ENCODE peak calls at places on chromosomes 5 and 9, in seven cellular contexts. R is heart left ventricle; G is CD4-positive, alpha-beta memory T cell; E is substantia nigra; H is right cardiac atrium; V is PC-3; M is PC-9. Q is an unnamed sample.
A peak's percentile ranks its signal among the peaks of the same experiment; 100 is the strongest.

GRCh38 chr5:58670620-58671019 is 87.7 kb downstream of the RAB3C start:
- DNase-seq in R (no peak), G (no peak), E (no peak), H (no peak), V (no peak), M (no peak), Q (no peak)

GRCh38 chr5:149959406-149960236 is 937 bp upstream of the SLC26A2 start:
- DNase-seq in R (no peak), G (peak; percentile 39), E (no peak), H (no peak), V (peak; percentile 84), M (peak; percentile 39), Q (peak; percentile 41)

GRCh38 chr5:59698774-59699173 is 194.8 kb downstream of the PDE4D start:
- DNase-seq in R (no peak), G (no peak), E (no peak), H (no peak), V (no peak), M (no peak), Q (no peak)

GRCh38 chr5:128035689-128036088 is 47.9 kb upstream of the SLC12A2 start:
- DNase-seq in R (no peak), G (no peak), E (no peak), H (no peak), V (no peak), M (no peak), Q (no peak)

GRCh38 chr9:8610256-8610655 is 810.7 kb upstream of the DMAC1 start:
- DNase-seq in R (no peak), G (no peak), E (no peak), H (no peak), V (no peak), M (no peak), Q (no peak)

GRCh38 chr5:76252437-76252836 is 150.6 kb upstream of the IQGAP2 start:
- DNase-seq in R (no peak), G (no peak), E (no peak), H (no peak), V (peak; percentile 22), M (no peak), Q (peak; percentile 12)

GRCh38 chr5:99248066-99248465 is 319.3 kb upstream of the CHD1 start:
- DNase-seq in R (no peak), G (no peak), E (no peak), H (no peak), V (no peak), M (no peak), Q (no peak)

GRCh38 chr9:134968011-134968822 is 50.5 kb upstream of the FCN1 start:
- DNase-seq in R (no peak), G (no peak), E (no peak), H (no peak), V (no peak), M (no peak), Q (no peak)

GRCh38 chr5:125199968-125200841 is 453.8 kb upstream of the ZNF608 start:
- DNase-seq in R (peak; percentile 26), G (no peak), E (peak; percentile 24), H (peak; percentile 53), V (no peak), M (no peak), Q (no peak)

GRCh38 chr9:15243086-15243485 is 63.9 kb downstream of the TTC39B start:
- DNase-seq in R (no peak), G (no peak), E (no peak), H (no peak), V (no peak), M (no peak), Q (no peak)

GRCh38 chr5:96537386-96537785 is 104.3 kb upstream of the PCSK1 start:
- DNase-seq in R (no peak), G (peak; percentile 79), E (no peak), H (no peak), V (peak; percentile 47), M (no peak), Q (no peak)

GRCh38 chr5:2272039-2272438 is 389.3 kb upstream of the IRX4 start:
- DNase-seq in R (no peak), G (no peak), E (no peak), H (no peak), V (no peak), M (no peak), Q (no peak)

GRCh38 chr5:149403923-149404745 is 25.0 kb upstream of the IL17B start:
- DNase-seq in R (no peak), G (no peak), E (no peak), H (no peak), V (peak; percentile 36), M (no peak), Q (no peak)

GRCh38 chr5:79956173-79956670 is 34.8 kb downstream of the MTX3 start:
- DNase-seq in R (no peak), G (no peak), E (no peak), H (no peak), V (peak; percentile 84), M (peak; percentile 66), Q (peak; percentile 82)

GRCh38 chr5:31823477-31823876 is 184.5 kb downstream of the PDZD2 start:
- DNase-seq in R (no peak), G (no peak), E (no peak), H (no peak), V (no peak), M (no peak), Q (no peak)

GRCh38 chr5:126525630-126526245 is 69.3 kb downstream of the ALDH7A1 start:
- DNase-seq in R (peak; percentile 88), G (no peak), E (no peak), H (peak; percentile 90), V (no peak), M (no peak), Q (no peak)

GRCh38 chr9:122095010-122095767 is 2.1 kb upstream of the TTLL11 start:
- DNase-seq in R (peak; percentile 46), G (peak; percentile 38), E (peak; percentile 42), H (no peak), V (peak; percentile 65), M (no peak), Q (no peak)

GRCh38 chr5:75140277-75140676 is 87.9 kb upstream of the GCNT4 start:
- DNase-seq in R (no peak), G (no peak), E (no peak), H (no peak), V (no peak), M (no peak), Q (no peak)

GRCh38 chr5:78506296-78507049 is 142.1 kb downstream of the LHFPL2 start:
- DNase-seq in R (no peak), G (no peak), E (peak; percentile 10), H (no peak), V (no peak), M (no peak), Q (no peak)

GRCh38 chr5:78505860-78506259 is 142.7 kb downstream of the LHFPL2 start:
- DNase-seq in R (no peak), G (no peak), E (no peak), H (no peak), V (no peak), M (no peak), Q (no peak)

GRCh38 chr5:78507531-78507930 is 141.0 kb downstream of the LHFPL2 start:
- DNase-seq in R (no peak), G (no peak), E (no peak), H (no peak), V (peak; percentile 67), M (no peak), Q (no peak)

GRCh38 chr5:78503958-78504357 is 143.5 kb downstream of the SCAMP1 start:
- DNase-seq in R (no peak), G (no peak), E (no peak), H (no peak), V (no peak), M (no peak), Q (no peak)

DNA sequence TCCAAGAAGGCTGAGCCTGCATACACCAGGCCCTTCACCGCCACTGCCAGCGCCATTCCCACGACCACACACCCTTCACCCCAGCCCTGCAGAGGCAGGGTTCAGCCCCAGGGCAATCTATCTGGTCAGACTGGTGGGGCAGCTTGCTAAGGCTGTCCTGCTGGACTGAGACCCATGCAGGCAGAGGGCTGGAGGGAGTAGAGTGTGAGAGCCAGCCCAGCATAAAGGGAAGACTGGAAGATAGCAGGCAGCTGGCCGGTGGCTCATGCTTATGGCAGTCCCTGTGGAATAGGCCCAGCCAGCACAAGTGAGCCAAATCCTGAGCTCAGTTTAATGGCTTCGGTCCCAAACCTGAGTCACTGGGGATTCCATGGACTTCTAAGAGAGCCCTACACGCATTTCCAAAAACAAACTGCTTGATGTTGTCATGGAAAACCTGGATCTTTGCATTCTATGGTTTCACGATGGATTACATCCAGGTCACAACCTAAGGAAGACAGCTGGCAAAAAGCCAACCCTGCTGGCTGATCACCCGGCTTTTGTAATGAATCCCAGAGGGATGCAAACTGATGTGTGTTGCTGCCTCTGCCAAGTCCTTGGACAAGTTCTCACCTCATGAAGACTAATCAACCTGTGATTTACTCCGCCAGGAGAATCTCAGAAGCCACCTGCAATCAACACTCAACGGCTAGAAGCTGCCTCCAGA is 143.7 kb downstream of the LHFPL2 start:
- DNase-seq in R (peak; percentile 95), G (no peak), E (peak; percentile 87), H (peak; percentile 92), V (peak; percentile 94), M (peak; percentile 99), Q (peak; percentile 97)
- H3K27ac ChIP-seq in R (peak overlapping the region; percentile 50), G (no peak overlapping the region), E (peak overlapping the region; percentile 54), H (peak overlapping the region; percentile 65), V (peak overlapping the region; percentile 96), M (peak overlapping the region; percentile 98), Q (peak overlapping the region; percentile 72)

GRCh38 chr9:130498298-130498917 is 53.6 kb downstream of the ASS1 start:
- DNase-seq in R (no peak), G (no peak), E (no peak), H (no peak), V (no peak), M (no peak), Q (no peak)
- H3K27ac ChIP-seq in R (no peak overlapping the region), G (no peak overlapping the region), E (no peak overlapping the region), H (no peak overlapping the region), V (no peak overlapping the region), M (no peak overlapping the region), Q (no peak overlapping the region)

GRCh38 chr5:178460598-178461425 is 129.4 kb downstream of the COL23A1 start:
- DNase-seq in R (peak; percentile 86), G (no peak), E (peak; percentile 79), H (peak; percentile 94), V (peak; percentile 66), M (no peak), Q (no peak)
- H3K27ac ChIP-seq in R (peak overlapping the region; percentile 75), G (no peak overlapping the region), E (no peak overlapping the region), H (peak overlapping the region; percentile 46), V (no peak overlapping the region), M (no peak overlapping the region), Q (no peak overlapping the region)

GRCh38 chr9:87393706-87394255 is 103.9 kb upstream of the DAPK1 start:
- DNase-seq in R (no peak), G (no peak), E (no peak), H (no peak), V (no peak), M (no peak), Q (no peak)
- H3K27ac ChIP-seq in R (no peak overlapping the region), G (no peak overlapping the region), E (no peak overlapping the region), H (no peak overlapping the region), V (no peak overlapping the region), M (no peak overlapping the region), Q (no peak overlapping the region)

Q was measured in epithelial cell of prostate.